ENCODE peak calls at places on chromosomes 7 and 10, in five cellular contexts. One of them, this sample, is unnamed.

GRCh38 chr10:26216577-26216948 is at the start of gene GAD2:
- DNase-seq in T follicular helper cell: no peak
- DNase-seq in B cell: no peak
- DNase-seq in tibial artery: no peak
- DNase-seq in activated naive CD4-positive, alpha-beta T cell treated with anti-CD3 and anti-CD28 coated beads for 36 hours: no peak
- DNase-seq in this sample: no peak

GRCh38 chr7:4790078-4790465 is 14.6 kb downstream of the AP5Z1 start:
- DNase-seq in T follicular helper cell: no peak
- DNase-seq in B cell: no peak
- DNase-seq in tibial artery: no peak
- DNase-seq in activated naive CD4-positive, alpha-beta T cell treated with anti-CD3 and anti-CD28 coated beads for 36 hours: no peak
- DNase-seq in this sample: no peak

GRCh38 chr10:23696476-23696875 is 257.6 kb downstream of the OTUD1 start:
- DNase-seq in T follicular helper cell: no peak
- DNase-seq in B cell: no peak
- DNase-seq in tibial artery: no peak
- DNase-seq in activated naive CD4-positive, alpha-beta T cell treated with anti-CD3 and anti-CD28 coated beads for 36 hours: no peak
- DNase-seq in this sample: no peak

GRCh38 chr10:100743626-100744135 is 1.7 kb upstream of the PAX2 start:
- DNase-seq in T follicular helper cell: peak
- DNase-seq in B cell: peak
- DNase-seq in tibial artery: no peak
- DNase-seq in activated naive CD4-positive, alpha-beta T cell treated with anti-CD3 and anti-CD28 coated beads for 36 hours: peak
- DNase-seq in this sample: no peak

GRCh38 chr10:31296754-31297153 is 22.3 kb upstream of the ZEB1 start:
- DNase-seq in T follicular helper cell: no peak
- DNase-seq in B cell: no peak
- DNase-seq in tibial artery: no peak
- DNase-seq in activated naive CD4-positive, alpha-beta T cell treated with anti-CD3 and anti-CD28 coated beads for 36 hours: no peak
- DNase-seq in this sample: no peak

GRCh38 chr7:149136118-149136517 is 10.0 kb upstream of the ZNF425 start:
- DNase-seq in T follicular helper cell: no peak
- DNase-seq in B cell: no peak
- DNase-seq in tibial artery: no peak
- DNase-seq in activated naive CD4-positive, alpha-beta T cell treated with anti-CD3 and anti-CD28 coated beads for 36 hours: no peak
- DNase-seq in this sample: no peak

GRCh38 chr7:142886866-142887265 is 1.3 kb upstream of the TRPV6 start:
- DNase-seq in T follicular helper cell: no peak
- DNase-seq in B cell: no peak
- DNase-seq in tibial artery: peak
- DNase-seq in activated naive CD4-positive, alpha-beta T cell treated with anti-CD3 and anti-CD28 coated beads for 36 hours: no peak
- DNase-seq in this sample: no peak

GRCh38 chr7:80088705-80089104 is 45.9 kb upstream of the GNAI1 start:
- DNase-seq in T follicular helper cell: no peak
- DNase-seq in B cell: no peak
- DNase-seq in tibial artery: no peak
- DNase-seq in activated naive CD4-positive, alpha-beta T cell treated with anti-CD3 and anti-CD28 coated beads for 36 hours: no peak
- DNase-seq in this sample: no peak

GRCh38 chr10:510415-510881 is 179.0 kb downstream of the DIP2C start:
- DNase-seq in T follicular helper cell: no peak
- DNase-seq in B cell: no peak
- DNase-seq in tibial artery: peak
- DNase-seq in activated naive CD4-positive, alpha-beta T cell treated with anti-CD3 and anti-CD28 coated beads for 36 hours: no peak
- DNase-seq in this sample: peak

GRCh38 chr10:99433378-99434020 is 3.1 kb upstream of the GOT1 start:
- DNase-seq in T follicular helper cell: no peak
- DNase-seq in B cell: no peak
- DNase-seq in tibial artery: no peak
- DNase-seq in activated naive CD4-positive, alpha-beta T cell treated with anti-CD3 and anti-CD28 coated beads for 36 hours: no peak
- DNase-seq in this sample: no peak

GRCh38 chr7:102129636-102130370 is 156.9 kb upstream of the SH2B2 start:
- DNase-seq in T follicular helper cell: no peak
- DNase-seq in B cell: no peak
- DNase-seq in tibial artery: no peak
- DNase-seq in activated naive CD4-positive, alpha-beta T cell treated with anti-CD3 and anti-CD28 coated beads for 36 hours: no peak
- DNase-seq in this sample: no peak

GRCh38 chr10:88386204-88386877 is 196.8 kb downstream of the RNLS start:
- DNase-seq in T follicular helper cell: no peak
- DNase-seq in B cell: no peak
- DNase-seq in tibial artery: no peak
- DNase-seq in activated naive CD4-positive, alpha-beta T cell treated with anti-CD3 and anti-CD28 coated beads for 36 hours: no peak
- DNase-seq in this sample: no peak

GRCh38 chr10:30182191-30183075 is 123.0 kb upstream of the JCAD start:
- DNase-seq in T follicular helper cell: no peak
- DNase-seq in B cell: no peak
- DNase-seq in tibial artery: no peak
- DNase-seq in activated naive CD4-positive, alpha-beta T cell treated with anti-CD3 and anti-CD28 coated beads for 36 hours: no peak
- DNase-seq in this sample: peak

GRCh38 chr7:108265007-108265406 is 134.8 kb upstream of the LAMB4 start:
- DNase-seq in T follicular helper cell: no peak
- DNase-seq in B cell: no peak
- DNase-seq in tibial artery: no peak
- DNase-seq in activated naive CD4-positive, alpha-beta T cell treated with anti-CD3 and anti-CD28 coated beads for 36 hours: no peak
- DNase-seq in this sample: no peak

GRCh38 chr7:128166603-128167315 is 74.3 kb upstream of the LEP start:
- DNase-seq in T follicular helper cell: no peak
- DNase-seq in B cell: no peak
- DNase-seq in tibial artery: no peak
- DNase-seq in activated naive CD4-positive, alpha-beta T cell treated with anti-CD3 and anti-CD28 coated beads for 36 hours: no peak
- DNase-seq in this sample: no peak

GRCh38 chr7:150949564-150949963 is 28.6 kb downstream of the KCNH2 start:
- DNase-seq in T follicular helper cell: no peak
- DNase-seq in B cell: no peak
- DNase-seq in tibial artery: peak
- DNase-seq in activated naive CD4-positive, alpha-beta T cell treated with anti-CD3 and anti-CD28 coated beads for 36 hours: peak
- DNase-seq in this sample: no peak

GRCh38 chr7:32501522-32501921 is 6.2 kb downstream of the AVL9 start:
- DNase-seq in T follicular helper cell: no peak
- DNase-seq in B cell: no peak
- DNase-seq in tibial artery: no peak
- DNase-seq in activated naive CD4-positive, alpha-beta T cell treated with anti-CD3 and anti-CD28 coated beads for 36 hours: no peak
- DNase-seq in this sample: no peak

GRCh38 chr10:5090551-5090950 is 3.7 kb upstream of the AKR1C3 start:
- DNase-seq in T follicular helper cell: no peak
- DNase-seq in B cell: no peak
- DNase-seq in tibial artery: no peak
- DNase-seq in activated naive CD4-positive, alpha-beta T cell treated with anti-CD3 and anti-CD28 coated beads for 36 hours: no peak
- DNase-seq in this sample: no peak

GRCh38 chr10:119306514-119306951 is 99.2 kb downstream of the GRK5 start:
- DNase-seq in T follicular helper cell: peak
- DNase-seq in B cell: peak
- DNase-seq in tibial artery: no peak
- DNase-seq in activated naive CD4-positive, alpha-beta T cell treated with anti-CD3 and anti-CD28 coated beads for 36 hours: peak
- DNase-seq in this sample: no peak

GRCh38 chr10:60767424-60767823 is 10.9 kb upstream of the CDK1 start:
- DNase-seq in T follicular helper cell: no peak
- DNase-seq in B cell: no peak
- DNase-seq in tibial artery: no peak
- DNase-seq in activated naive CD4-positive, alpha-beta T cell treated with anti-CD3 and anti-CD28 coated beads for 36 hours: no peak
- DNase-seq in this sample: no peak

GRCh38 chr10:132158122-132158741 is 28.5 kb upstream of the DPYSL4 start:
- DNase-seq in T follicular helper cell: peak
- DNase-seq in B cell: no peak
- DNase-seq in tibial artery: no peak
- DNase-seq in activated naive CD4-positive, alpha-beta T cell treated with anti-CD3 and anti-CD28 coated beads for 36 hours: peak
- DNase-seq in this sample: no peak

GRCh38 chr10:3704565-3705360 is 80.2 kb downstream of the KLF6 start:
- DNase-seq in T follicular helper cell: no peak
- DNase-seq in B cell: no peak
- DNase-seq in tibial artery: no peak
- DNase-seq in activated naive CD4-positive, alpha-beta T cell treated with anti-CD3 and anti-CD28 coated beads for 36 hours: no peak
- DNase-seq in this sample: no peak

GRCh38 chr7:18778594-18778993 is 283.0 kb downstream of the HDAC9 start:
- DNase-seq in T follicular helper cell: no peak
- DNase-seq in B cell: no peak
- DNase-seq in tibial artery: no peak
- DNase-seq in activated naive CD4-positive, alpha-beta T cell treated with anti-CD3 and anti-CD28 coated beads for 36 hours: no peak
- DNase-seq in this sample: no peak

GRCh38 chr10:58599927-58600553 is 87.4 kb downstream of the BICC1 start:
- DNase-seq in T follicular helper cell: no peak
- DNase-seq in B cell: no peak
- DNase-seq in tibial artery: no peak
- DNase-seq in activated naive CD4-positive, alpha-beta T cell treated with anti-CD3 and anti-CD28 coated beads for 36 hours: no peak
- DNase-seq in this sample: no peak

GRCh38 chr10:35367991-35368390 is 31.7 kb downstream of the CCNY start:
- DNase-seq in T follicular helper cell: no peak
- DNase-seq in B cell: no peak
- DNase-seq in tibial artery: no peak
- DNase-seq in activated naive CD4-positive, alpha-beta T cell treated with anti-CD3 and anti-CD28 coated beads for 36 hours: no peak
- DNase-seq in this sample: no peak

GRCh38 chr7:1758417-1758858 is 88.4 kb downstream of the ELFN1 start:
- DNase-seq in T follicular helper cell: no peak
- DNase-seq in B cell: peak
- DNase-seq in tibial artery: peak
- DNase-seq in activated naive CD4-positive, alpha-beta T cell treated with anti-CD3 and anti-CD28 coated beads for 36 hours: peak
- DNase-seq in this sample: no peak

GRCh38 chr7:3592438-3593134 is 291.5 kb downstream of the SDK1 start:
- DNase-seq in T follicular helper cell: no peak
- DNase-seq in B cell: no peak
- DNase-seq in tibial artery: no peak
- DNase-seq in activated naive CD4-positive, alpha-beta T cell treated with anti-CD3 and anti-CD28 coated beads for 36 hours: no peak
- DNase-seq in this sample: no peak

GRCh38 chr7:155814569-155815276 is 2.5 kb upstream of the SHH start:
- DNase-seq in T follicular helper cell: no peak
- DNase-seq in B cell: no peak
- DNase-seq in tibial artery: no peak
- DNase-seq in activated naive CD4-positive, alpha-beta T cell treated with anti-CD3 and anti-CD28 coated beads for 36 hours: no peak
- DNase-seq in this sample: no peak

GRCh38 chr10:34641147-34641912 is 173.8 kb downstream of the PARD3 start:
- DNase-seq in T follicular helper cell: no peak
- DNase-seq in B cell: no peak
- DNase-seq in tibial artery: no peak
- DNase-seq in activated naive CD4-positive, alpha-beta T cell treated with anti-CD3 and anti-CD28 coated beads for 36 hours: no peak
- DNase-seq in this sample: no peak